ENCODE peak calls at places on chromosomes 6 and 20, in seven cellular contexts. V, L, Z, G, R, T and O are unnamed samples.

GRCh38 chr6:53244958-53245357 is 96.3 kb upstream of the GCM1 start:
- DNase-seq in G (no peak), Z (no peak), L (no peak), T (peak), R (no peak), V (no peak), O (no peak)

GRCh38 chr6:17877196-17877889 is 110.1 kb downstream of the KIF13A start:
- DNase-seq in L (no peak), R (no peak), Z (no peak), T (no peak), V (peak), G (no peak), O (no peak)

GRCh38 chr20:19889011-19889953 is 127.9 kb upstream of the NAA20 start:
- DNase-seq in L (peak), Z (no peak), T (no peak), V (no peak), G (no peak), R (no peak), O (no peak)

GRCh38 chr20:18985551-18985950 is 172.0 kb downstream of the SCP2D1 start:
- DNase-seq in V (no peak), R (no peak), G (no peak), Z (no peak), L (no peak), T (no peak), O (no peak)

GRCh38 chr20:6835609-6836008 is 68.1 kb downstream of the BMP2 start:
- DNase-seq in T (no peak), G (no peak), Z (no peak), L (no peak), V (no peak), R (no peak), O (no peak)

GRCh38 chr6:135568366-135568765 is 70.8 kb upstream of the AHI1 start:
- DNase-seq in G (no peak), L (no peak), Z (peak), T (peak), R (no peak), V (no peak), O (no peak)

GRCh38 chr6:12717356-12717755 is 789 bp downstream of the PHACTR1 start:
- DNase-seq in T (no peak), Z (peak), V (peak), R (peak), G (no peak), L (no peak), O (no peak)

GRCh38 chr20:17536944-17537444 is 5.8 kb upstream of the BFSP1 start:
- DNase-seq in V (peak), L (peak), G (peak), R (peak), T (no peak), Z (peak), O (peak)

GRCh38 chr6:168926306-168926705 is 327.3 kb downstream of the THBS2 start:
- DNase-seq in T (no peak), Z (no peak), R (no peak), G (no peak), V (no peak), L (no peak), O (no peak)

GRCh38 chr6:44009425-44010321 is 117.6 kb downstream of the MRPL14 start:
- DNase-seq in T (no peak), Z (no peak), G (no peak), R (no peak), L (no peak), V (no peak), O (no peak)

GRCh38 chr6:116218172-116218633 is 35.7 kb downstream of the TSPYL4 start:
- DNase-seq in L (no peak), V (no peak), Z (no peak), R (no peak), T (no peak), G (no peak), O (no peak)

GRCh38 chr6:4852938-4853337 is 76.7 kb downstream of the CDYL start:
- DNase-seq in Z (no peak), T (no peak), R (no peak), G (no peak), V (no peak), L (no peak), O (no peak)

GRCh38 chr6:108452725-108453195 is 108.0 kb upstream of the FOXO3 start:
- DNase-seq in T (no peak), R (no peak), L (peak), V (no peak), G (no peak), Z (no peak), O (no peak)

GRCh38 chr6:157562997-157563396 is 182.0 kb downstream of the ZDHHC14 start:
- DNase-seq in R (no peak), G (no peak), L (no peak), V (no peak), T (no peak), Z (no peak), O (no peak)

GRCh38 chr6:134828641-134829040 is 121.3 kb downstream of the ALDH8A1 start:
- DNase-seq in T (no peak), Z (no peak), R (no peak), L (no peak), G (no peak), V (no peak), O (no peak)

GRCh38 chr20:54058420-54059139 is 11.8 kb downstream of the BCAS1 start:
- DNase-seq in L (peak), R (no peak), G (no peak), V (no peak), Z (no peak), T (no peak), O (no peak)

DNA sequence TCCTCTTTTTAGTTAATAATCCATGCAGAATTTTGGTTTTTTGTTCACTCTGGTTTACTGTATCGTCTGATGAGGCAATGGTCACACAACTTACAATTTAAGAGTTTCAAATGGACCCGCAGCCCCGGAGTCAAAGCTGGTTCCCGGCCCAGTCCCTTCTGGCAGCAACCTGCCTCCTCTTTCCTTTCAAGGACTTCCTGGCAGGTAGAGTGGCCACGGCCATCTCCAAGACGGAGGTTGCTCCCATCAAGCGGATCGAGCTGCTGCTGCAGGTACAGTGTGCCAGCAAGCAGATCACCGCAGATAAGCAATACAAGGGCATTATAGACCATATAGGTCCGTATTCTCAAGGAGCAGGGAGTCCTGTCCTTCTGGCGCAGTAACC is 218.2 kb downstream of the GJA1 start:
- DNase-seq in T (no peak), L (no peak), G (no peak), V (no peak), R (no peak), Z (no peak), O (no peak)
- H3K4me2 ChIP-seq in T (no peak), L (no peak), G (no peak), V (peak), R (no peak), Z (peak), O (no peak)

GRCh38 chr6:118913161-118913560 is 19.2 kb downstream of the ASF1A start:
- DNase-seq in L (no peak), Z (no peak), T (no peak), V (no peak), R (no peak), G (no peak), O (no peak)
- TF ChIP-seq REST in L (no peak), Z (no peak), T (no peak), V (no peak), R (no peak), G (no peak), O (no peak)

GRCh38 chr6:51842487-51843469 is 244.6 kb downstream of the PKHD1 start:
- DNase-seq in R (peak), G (no peak), Z (no peak), L (no peak), T (no peak), V (no peak), O (no peak)
- H3K4me2 ChIP-seq in R (no peak), G (no peak), Z (no peak), L (no peak), T (no peak), V (no peak), O (no peak)

DNA sequence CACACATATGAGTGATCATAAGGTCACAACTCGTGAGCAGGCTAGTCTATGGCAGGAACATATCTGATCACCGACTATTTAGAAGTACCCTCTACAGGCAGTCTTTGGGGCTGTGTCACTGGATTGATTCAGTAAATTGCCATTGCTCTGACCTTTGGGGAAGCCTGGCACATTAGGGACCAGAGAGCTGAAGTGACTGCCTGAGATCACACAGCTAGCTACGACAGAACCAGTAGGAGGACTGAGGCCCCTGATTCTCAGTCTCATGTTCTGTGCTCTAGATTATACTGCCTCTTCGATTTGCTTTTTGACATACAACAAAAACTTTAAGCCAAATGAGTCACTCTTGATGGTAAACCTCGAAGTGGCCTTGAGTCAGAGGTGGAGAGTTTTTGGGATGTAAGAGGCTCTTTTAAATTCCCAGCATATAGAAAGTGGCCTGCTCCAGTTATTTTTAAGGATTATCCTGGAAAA is 247.5 kb upstream of the SUPT3H start:
- DNase-seq in V (no peak), T (no peak), G (no peak), R (no peak), L (no peak), Z (no peak), O (no peak)
- TF ChIP-seq REST in V (no peak), T (no peak), G (no peak), R (no peak), L (no peak), Z (no peak), O (no peak)

GRCh38 chr6:144347447-144347758 is 62.3 kb downstream of the UTRN start:
- DNase-seq in G (no peak), Z (no peak), V (no peak), T (no peak), R (no peak), L (no peak), O (no peak)
- H3K4me2 ChIP-seq in G (no peak), Z (peak), V (peak), T (peak), R (peak), L (no peak), O (peak)

GRCh38 chr6:90296346-90297123 is at the start of gene BACH2:
- DNase-seq in T (no peak), Z (peak), G (peak), L (peak), V (peak), R (peak), O (peak)

GRCh38 chr6:90294989-90295853 is 1.4 kb downstream of the BACH2 start:
- DNase-seq in V (no peak), T (no peak), R (no peak), Z (peak), L (peak), G (peak), O (no peak)

GRCh38 chr6:90294614-90294988 is 2.0 kb downstream of the BACH2 start:
- DNase-seq in Z (peak), R (no peak), V (no peak), L (peak), T (no peak), G (no peak), O (no peak)

GRCh38 chr6:90297124-90297865 is 652 bp upstream of the BACH2 start:
- DNase-seq in V (no peak), Z (peak), R (no peak), T (no peak), G (no peak), L (peak), O (no peak)

GRCh38 chr6:90295854-90296345 is 743 bp downstream of the BACH2 start:
- DNase-seq in Z (peak), T (no peak), R (no peak), G (peak), L (peak), V (peak), O (no peak)
- TF ChIP-seq REST in Z (no peak), T (no peak), R (no peak), G (no peak), L (no peak), V (no peak), O (no peak)

DNA sequence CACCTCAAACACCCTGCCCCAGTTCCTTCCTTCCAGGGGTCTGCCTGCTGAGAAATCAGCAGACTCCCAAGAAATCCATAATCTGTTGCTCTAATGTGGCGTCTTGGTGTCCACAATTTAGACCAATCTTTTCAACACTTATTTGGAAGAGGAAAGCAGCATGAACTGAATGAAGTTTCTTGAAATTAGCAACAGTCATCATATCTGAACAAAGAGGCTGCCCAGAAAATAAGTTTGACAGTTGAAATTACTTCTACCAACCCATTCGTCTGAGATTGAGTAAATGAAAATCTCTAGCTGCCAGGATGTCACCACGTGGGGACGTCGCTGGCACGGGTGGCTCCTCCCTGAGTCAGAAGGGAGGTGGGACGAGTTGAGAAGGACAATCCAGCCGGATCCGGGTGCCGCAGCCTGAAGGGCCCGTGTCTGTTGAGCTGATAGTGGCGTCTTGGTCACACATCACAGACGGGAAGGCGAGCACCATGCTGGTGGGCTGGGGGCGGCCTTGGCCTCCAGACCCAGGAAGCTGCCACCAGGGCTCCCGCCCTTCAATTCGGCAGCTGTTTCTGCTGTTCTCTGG is 400.9 kb downstream of the TAF4 start:
- DNase-seq in T (no peak), Z (no peak), R (no peak), V (no peak), G (no peak), L (no peak), O (no peak)
- H3K4me2 ChIP-seq in T (no peak), Z (no peak), R (no peak), V (no peak), G (no peak), L (no peak), O (no peak)